ENCODE peak calls at places on chromosomes 16 and 17, in nine cellular contexts. H, O, B, E, A, Y, P, R and S are unnamed samples.

GRCh38 chr16:68093816-68094613 is 8.8 kb downstream of the NFATC3 start:
- DNase-seq in Y (no peak), R (no peak), P (no peak), E (no peak), B (no peak), O (no peak), A (no peak), H (no peak), S (no peak)

GRCh38 chr17:73952136-73952497 is 251.4 kb upstream of the RPL38 start:
- DNase-seq in E (no peak), P (no peak), B (no peak), R (no peak), A (no peak), H (no peak), O (no peak), Y (no peak), S (no peak)

GRCh38 chr17:73901661-73902415 is 257.6 kb upstream of the SDK2 start:
- DNase-seq in A (peak; percentile 33), H (no peak), Y (no peak), E (peak; percentile 92), O (peak; percentile 72), P (no peak), R (no peak), B (peak; percentile 90), S (no peak)

GRCh38 chr17:80362428-80363119 is 52.4 kb upstream of the ENDOV start:
- DNase-seq in O (no peak), Y (no peak), R (no peak), H (peak; percentile 37), E (no peak), A (no peak), P (no peak), B (no peak), S (no peak)

GRCh38 chr17:47413872-47414271 is 90.1 kb downstream of the EFCAB13 start:
- DNase-seq in O (no peak), Y (no peak), P (no peak), A (peak; percentile 1), R (no peak), B (no peak), H (no peak), E (no peak), S (no peak)

GRCh38 chr17:46962374-46962790 is 16.7 kb downstream of the RPRML start:
- DNase-seq in E (no peak), H (no peak), R (no peak), B (no peak), Y (no peak), P (peak; percentile 32), O (no peak), A (no peak), S (no peak)

GRCh38 chr17:73427198-73427597 is 115.4 kb upstream of the CDC42EP4 start:
- DNase-seq in O (no peak), H (no peak), P (no peak), Y (no peak), B (no peak), E (no peak), A (no peak), R (no peak), S (no peak)

GRCh38 chr16:86396918-86397317 is 113.4 kb upstream of the FOXF1 start:
- DNase-seq in R (peak; percentile 28), E (peak; percentile 76), Y (no peak), A (peak; percentile 44), H (no peak), P (peak; percentile 88), B (no peak), O (peak; percentile 53), S (no peak)

GRCh38 chr16:86219655-86220445 is 290.5 kb upstream of the FOXF1 start:
- DNase-seq in R (no peak), H (peak; percentile 45), E (no peak), A (no peak), O (no peak), Y (no peak), B (no peak), P (no peak), S (no peak)

GRCh38 chr16:85104821-85105391 is 7.4 kb downstream of the CIBAR2 start:
- DNase-seq in A (no peak), R (no peak), H (no peak), P (no peak), E (no peak), Y (no peak), O (peak; percentile 21), B (peak; percentile 70), S (no peak)

GRCh38 chr16:19757762-19758595 is 39.9 kb downstream of the IQCK start:
- DNase-seq in A (no peak), P (no peak), Y (no peak), O (no peak), H (no peak), E (no peak), R (no peak), B (no peak), S (no peak)

GRCh38 chr17:40331743-40332641 is 23.0 kb downstream of the RARA start:
- DNase-seq in O (peak; percentile 64), P (no peak), B (peak; percentile 96), R (no peak), Y (no peak), E (no peak), A (no peak), H (peak; percentile 94), S (no peak)

GRCh38 chr17:10243905-10244844 is 45.8 kb upstream of the GAS7 start:
- DNase-seq in A (peak; percentile 36), B (no peak), P (no peak), H (no peak), R (no peak), O (no peak), E (no peak), Y (no peak), S (no peak)

GRCh38 chr17:67491009-67491677 is 114.1 kb downstream of the PITPNC1 start:
- DNase-seq in E (peak; percentile 74), Y (no peak), O (peak; percentile 72), B (peak; percentile 91), H (peak; percentile 69), R (peak; percentile 87), A (peak; percentile 60), P (peak; percentile 93), S (no peak)

GRCh38 chr17:9968881-9969280 is 63.8 kb upstream of the RCVRN start:
- DNase-seq in B (no peak), A (no peak), P (no peak), Y (no peak), H (no peak), O (no peak), R (no peak), E (no peak), S (no peak)

DNA sequence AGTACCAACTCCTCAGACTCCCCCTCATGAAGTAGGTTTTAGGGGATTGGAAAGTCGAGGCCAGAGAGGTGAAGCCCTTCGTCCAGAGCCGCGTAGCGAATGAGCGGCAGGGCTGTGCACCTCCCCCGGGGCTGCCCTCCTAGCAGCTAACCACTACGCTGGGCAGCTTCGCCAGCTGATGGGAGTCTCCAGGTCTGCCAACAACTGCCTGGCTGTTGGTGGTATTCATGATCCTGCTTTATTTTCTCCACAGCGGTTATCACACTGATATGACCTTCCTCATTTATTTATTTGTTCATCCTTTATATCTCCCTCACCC is 773 bp upstream of the NETO2 start:
- DNase-seq in O (no peak), H (no peak), Y (no peak), A (no peak), P (no peak), R (no peak), B (no peak), E (no peak), S (no peak)
- TF ChIP-seq CTCF in O (no peak), H (no peak), Y (no peak), A (no peak), P (no peak), R (no peak), B (no peak), E (no peak), S (no peak)

GRCh38 chr17:58382885-58383248 is 30.9 kb upstream of the SUPT4H1 start:
- DNase-seq in R (no peak), P (no peak), B (no peak), E (no peak), H (no peak), O (no peak), A (no peak), Y (no peak), S (no peak)
- H3K27ac ChIP-seq in R (peak overlapping the region; percentile 45), P (no peak overlapping the region), B (no peak overlapping the region), E (no peak overlapping the region), H (no peak overlapping the region), O (peak overlapping the region; percentile 60), A (no peak overlapping the region), Y (no peak overlapping the region), S (no peak overlapping the region)

GRCh38 chr16:48217708-48218107 is 26.4 kb upstream of the LONP2 start:
- DNase-seq in E (no peak), P (no peak), A (no peak), Y (no peak), H (no peak), O (no peak), R (no peak), B (no peak), S (no peak)

GRCh38 chr16:48218473-48218872 is 25.6 kb upstream of the LONP2 start:
- DNase-seq in R (no peak), O (no peak), H (no peak), A (no peak), B (no peak), P (no peak), Y (no peak), E (no peak), S (no peak)

GRCh38 chr16:48220891-48221290 is 23.2 kb upstream of the LONP2 start:
- DNase-seq in P (no peak), R (no peak), E (no peak), Y (no peak), B (no peak), H (no peak), A (no peak), O (no peak), S (no peak)

GRCh38 chr16:48223490-48223889 is 20.6 kb upstream of the LONP2 start:
- DNase-seq in E (no peak), A (no peak), O (no peak), B (no peak), P (no peak), R (no peak), H (no peak), Y (no peak), S (no peak)
- TF ChIP-seq CTCF in E (no peak), A (no peak), O (no peak), B (no peak), P (no peak), R (no peak), H (no peak), Y (no peak), S (no peak)

DNA sequence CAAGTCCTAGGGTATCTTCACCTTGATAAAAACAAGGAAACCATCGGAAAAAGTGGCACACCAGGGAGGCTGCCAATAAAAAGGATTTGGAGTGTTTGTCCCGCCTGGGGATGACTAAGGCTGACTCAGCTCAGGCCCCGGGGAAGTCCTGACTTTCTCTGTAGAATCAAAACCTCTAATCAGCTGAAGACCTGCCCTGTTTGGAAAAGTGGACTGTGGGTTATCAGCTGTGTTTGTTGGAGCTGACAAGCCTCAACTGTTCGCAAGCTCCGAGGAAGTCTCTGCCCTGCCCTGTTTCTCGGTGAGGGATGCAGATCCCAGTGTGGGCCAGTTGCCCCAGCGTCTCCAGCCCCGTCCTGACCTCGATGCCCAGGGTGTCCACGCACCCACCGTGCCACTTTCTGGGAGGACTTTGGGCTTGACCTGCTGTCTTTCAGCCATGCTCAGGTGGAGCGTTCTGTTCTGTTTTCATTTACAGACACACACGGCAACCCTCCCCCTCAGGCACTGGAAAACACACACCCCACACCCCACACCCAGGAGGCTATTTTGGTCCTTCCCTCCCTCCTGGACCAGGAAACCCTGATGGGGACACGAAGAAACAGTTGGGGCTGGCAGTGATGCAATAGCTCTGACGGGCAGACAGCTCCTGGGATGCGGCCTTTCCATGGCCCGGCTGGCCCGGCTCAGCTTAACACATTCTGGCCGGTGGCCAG is 27.6 kb upstream of the PITPNA start:
- DNase-seq in E (peak; percentile 91), B (no peak), A (peak; percentile 95), O (peak; percentile 71), P (peak; percentile 53), R (peak; percentile 86), Y (no peak), H (no peak), S (no peak)
- H3K27ac ChIP-seq in E (no peak overlapping the region), B (peak overlapping the region; percentile 39), A (peak overlapping the region; percentile 91), O (peak overlapping the region; percentile 74), P (peak overlapping the region; percentile 84), R (peak overlapping the region; percentile 59), Y (peak overlapping the region; percentile 99), H (peak overlapping the region; percentile 54), S (no peak overlapping the region)